ENCODE peak calls at places on chromosomes 11 and 22, in seven cellular contexts. One of them, this sample, is unnamed.

GRCh38 chr22:17891427-17892167 is 117.3 kb upstream of the BID start:
- DNase-seq in GM23248: no peak
- DNase-seq in tibial nerve: no peak
- DNase-seq in right cardiac atrium: peak
- DNase-seq in heart right ventricle: peak
- DNase-seq in CMK: no peak
- DNase-seq in epithelial cell of esophagus: no peak
- DNase-seq in this sample: no peak

GRCh38 chr11:64665381-64665780 is 57.6 kb downstream of the NRXN2 start:
- DNase-seq in CMK: no peak
- DNase-seq in tibial nerve: no peak
- DNase-seq in heart right ventricle: no peak
- DNase-seq in epithelial cell of esophagus: no peak
- DNase-seq in right cardiac atrium: no peak
- DNase-seq in GM23248: no peak
- DNase-seq in this sample: no peak

GRCh38 chr11:35337919-35338316 is 81.4 kb downstream of the SLC1A2 start:
- DNase-seq in CMK: no peak
- DNase-seq in tibial nerve: no peak
- DNase-seq in GM23248: no peak
- DNase-seq in epithelial cell of esophagus: no peak
- DNase-seq in heart right ventricle: no peak
- DNase-seq in right cardiac atrium: no peak
- DNase-seq in this sample: no peak

GRCh38 chr11:44840085-44840478 is 110.6 kb downstream of the TP53I11 start:
- DNase-seq in tibial nerve: no peak
- DNase-seq in right cardiac atrium: no peak
- DNase-seq in GM23248: no peak
- DNase-seq in epithelial cell of esophagus: no peak
- DNase-seq in heart right ventricle: no peak
- DNase-seq in CMK: no peak
- DNase-seq in this sample: no peak

GRCh38 chr11:76077575-76078150 is 128.6 kb downstream of the WNT11 start:
- DNase-seq in tibial nerve: no peak
- DNase-seq in heart right ventricle: no peak
- DNase-seq in GM23248: no peak
- DNase-seq in epithelial cell of esophagus: no peak
- DNase-seq in CMK: no peak
- DNase-seq in right cardiac atrium: no peak
- DNase-seq in this sample: peak

GRCh38 chr22:38239101-38239761 is 33.6 kb downstream of the TMEM184B start:
- DNase-seq in heart right ventricle: no peak
- DNase-seq in right cardiac atrium: peak
- DNase-seq in GM23248: peak
- DNase-seq in tibial nerve: no peak
- DNase-seq in CMK: no peak
- DNase-seq in epithelial cell of esophagus: peak
- DNase-seq in this sample: peak

GRCh38 chr22:42930810-42931420 is 73.8 kb upstream of the ARFGAP3 start:
- DNase-seq in CMK: no peak
- DNase-seq in heart right ventricle: peak
- DNase-seq in GM23248: peak
- DNase-seq in tibial nerve: no peak
- DNase-seq in epithelial cell of esophagus: peak
- DNase-seq in right cardiac atrium: no peak
- DNase-seq in this sample: peak

GRCh38 chr22:30471616-30472318 is at the start of gene SEC14L3:
- DNase-seq in tibial nerve: no peak
- DNase-seq in heart right ventricle: no peak
- DNase-seq in GM23248: no peak
- DNase-seq in CMK: no peak
- DNase-seq in right cardiac atrium: no peak
- DNase-seq in epithelial cell of esophagus: no peak
- DNase-seq in this sample: no peak

GRCh38 chr22:43587574-43587973 is 175.8 kb downstream of the MPPED1 start:
- DNase-seq in right cardiac atrium: no peak
- DNase-seq in tibial nerve: no peak
- DNase-seq in GM23248: peak
- DNase-seq in epithelial cell of esophagus: no peak
- DNase-seq in CMK: no peak
- DNase-seq in heart right ventricle: no peak
- DNase-seq in this sample: no peak

GRCh38 chr11:119721129-119722120 is 7.6 kb downstream of the NECTIN1 start:
- DNase-seq in epithelial cell of esophagus: peak
- DNase-seq in GM23248: peak
- DNase-seq in CMK: no peak
- DNase-seq in right cardiac atrium: no peak
- DNase-seq in tibial nerve: no peak
- DNase-seq in heart right ventricle: peak
- DNase-seq in this sample: peak

GRCh38 chr11:124339671-124340447 is 19.9 kb upstream of the OR8D2 start:
- DNase-seq in right cardiac atrium: no peak
- DNase-seq in CMK: no peak
- DNase-seq in tibial nerve: no peak
- DNase-seq in heart right ventricle: no peak
- DNase-seq in GM23248: no peak
- DNase-seq in epithelial cell of esophagus: no peak
- DNase-seq in this sample: no peak

GRCh38 chr11:122181372-122181771 is 65.4 kb upstream of the BLID start:
- DNase-seq in GM23248: peak
- DNase-seq in CMK: no peak
- DNase-seq in right cardiac atrium: no peak
- DNase-seq in tibial nerve: no peak
- DNase-seq in heart right ventricle: no peak
- DNase-seq in epithelial cell of esophagus: no peak
- DNase-seq in this sample: no peak